ENCODE peak calls at places on chromosomes 1 and 21, in seven cellular contexts. D, V, Z, C, P, U and N are unnamed samples.

GRCh38 chr21:36436829-36437744 is 42.8 kb downstream of the CLDN14 start:
- DNase-seq in U (no peak), D (no peak), V (no peak), P (no peak), C (peak; percentile 46), Z (no peak), N (no peak)

GRCh38 chr1:2237773-2238172 is 9.7 kb downstream of the SKI start:
- DNase-seq in P (no peak), U (no peak), Z (no peak), C (no peak), V (peak; percentile 78), D (no peak), N (no peak)

GRCh38 chr1:235954306-235955283 is 87.9 kb upstream of the LYST start:
- DNase-seq in U (peak; percentile 37), V (no peak), P (no peak), D (peak; percentile 84), Z (no peak), C (peak; percentile 26), N (no peak)

GRCh38 chr1:61450454-61451213 is 274.3 kb downstream of the TM2D1 start:
- DNase-seq in U (peak; percentile 65), D (no peak), C (peak; percentile 20), V (peak; percentile 75), Z (no peak), P (no peak), N (no peak)

GRCh38 chr1:92951141-92951582 is 10.1 kb downstream of the DIPK1A start:
- DNase-seq in Z (no peak), D (peak; percentile 46), P (peak; percentile 44), C (peak; percentile 83), V (no peak), U (peak; percentile 92), N (no peak)

GRCh38 chr1:157135070-157135469 is 3.1 kb downstream of the ETV3 start:
- DNase-seq in Z (no peak), V (no peak), U (no peak), P (no peak), C (no peak), D (no peak), N (no peak)

GRCh38 chr21:28431022-28431421 is 561.7 kb downstream of the LTN1 start:
- DNase-seq in V (no peak), D (no peak), U (no peak), C (peak; percentile 69), Z (no peak), P (no peak), N (no peak)

GRCh38 chr21:41152149-41152548 is 15.8 kb upstream of the BACE2 start:
- DNase-seq in D (no peak), P (no peak), U (no peak), C (no peak), Z (no peak), V (no peak), N (no peak)

GRCh38 chr1:67855444-67855843 is 22.2 kb upstream of the GNG12 start:
- DNase-seq in U (no peak), V (no peak), P (no peak), D (no peak), C (peak; percentile 48), Z (no peak), N (no peak)

GRCh38 chr1:151720974-151721787 is at the start of gene RIIAD1:
- DNase-seq in Z (no peak), V (no peak), C (peak; percentile 10), P (no peak), D (peak; percentile 59), U (no peak), N (no peak)

GRCh38 chr1:219699870-219700269 is 87.0 kb upstream of the ZC3H11B start:
- DNase-seq in Z (no peak), D (no peak), P (no peak), C (peak; percentile 97), U (no peak), V (no peak), N (no peak)

GRCh38 chr1:32855861-32856617 is 14.7 kb downstream of the FNDC5 start:
- DNase-seq in P (no peak), U (no peak), V (no peak), Z (no peak), C (no peak), D (no peak), N (no peak)

GRCh38 chr1:227071898-227072587 is 131.9 kb downstream of the COQ8A start:
- DNase-seq in D (no peak), Z (no peak), P (no peak), C (no peak), U (no peak), V (no peak), N (no peak)

GRCh38 chr1:7375781-7376660 is 395.1 kb upstream of the VAMP3 start:
- DNase-seq in V (no peak), U (no peak), P (no peak), Z (peak; percentile 11), D (no peak), C (no peak), N (peak; percentile 31)

GRCh38 chr1:119045091-119045746 is 57.1 kb upstream of the TBX15 start:
- DNase-seq in P (no peak), U (no peak), Z (no peak), D (no peak), V (no peak), C (no peak), N (no peak)

GRCh38 chr1:116674761-116675160 is 7.2 kb upstream of the IGSF3 start:
- DNase-seq in P (no peak), Z (no peak), V (no peak), D (no peak), U (no peak), C (no peak), N (no peak)

GRCh38 chr1:95186149-95186548 is 47.9 kb upstream of the RWDD3 start:
- DNase-seq in Z (no peak), C (no peak), V (no peak), U (no peak), P (no peak), D (no peak), N (no peak)

GRCh38 chr1:224541901-224542610 is 74.1 kb upstream of the CNIH3 start:
- DNase-seq in P (no peak), U (no peak), C (peak; percentile 88), D (no peak), V (no peak), Z (no peak), N (no peak)

GRCh38 chr1:12014141-12014981 is 4.9 kb upstream of the MIIP start:
- DNase-seq in D (no peak), P (no peak), U (no peak), V (no peak), Z (no peak), C (peak; percentile 70), N (no peak)
- TF ChIP-seq CTCF in D (peak; percentile 14), P (no peak), U (peak; percentile 15), V (no peak), Z (peak; percentile 17), C (no peak), N (peak; percentile 28)

DNA sequence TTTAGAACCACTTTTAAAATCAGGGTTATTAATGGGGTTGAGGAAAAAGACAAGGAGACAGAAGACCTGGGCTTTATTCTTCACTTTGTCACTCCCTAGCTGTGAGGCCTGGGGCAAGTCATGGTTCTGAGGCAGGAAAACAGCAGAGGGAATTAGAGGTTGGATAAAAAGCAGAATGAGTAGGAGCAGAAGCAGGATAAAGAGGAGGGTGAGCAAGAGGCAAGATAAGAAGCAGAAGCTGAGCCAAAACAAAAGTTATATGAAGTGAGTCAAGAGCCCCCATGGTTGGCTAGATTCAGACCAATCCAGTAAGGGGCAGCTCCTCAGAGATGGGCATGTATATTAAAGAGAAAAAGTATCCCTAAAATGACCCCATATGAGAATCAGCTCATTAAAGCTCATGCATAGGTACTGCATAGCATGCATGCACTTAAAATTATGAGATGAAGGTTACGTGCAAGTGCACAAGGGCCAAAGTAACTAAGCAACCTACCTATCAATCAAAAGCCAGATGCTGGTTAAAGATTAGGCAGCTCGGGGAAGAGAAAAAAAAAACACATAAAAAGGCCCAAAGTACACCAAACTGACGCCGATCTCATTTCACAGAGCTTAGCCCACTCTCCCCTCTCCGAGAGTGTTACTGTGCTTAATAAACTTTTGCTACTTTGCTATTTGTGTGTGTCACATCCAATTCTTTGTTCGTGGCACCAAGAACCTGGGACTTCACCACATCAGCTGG is 2.3 kb downstream of the AVPR1B start:
- DNase-seq in C (peak; percentile 35), V (no peak), D (no peak), P (no peak), U (peak; percentile 31), Z (no peak), N (peak; percentile 10)
- TF ChIP-seq CTCF in C (no peak), V (no peak), D (no peak), P (no peak), U (no peak), Z (no peak), N (no peak)

GRCh38 chr1:195584870-195585624 is 1023.2 kb downstream of the KCNT2 start:
- DNase-seq in C (peak; percentile 9), U (no peak), Z (no peak), V (no peak), D (no peak), P (no peak), N (no peak)

GRCh38 chr1:195577748-195578147 is 1030.5 kb downstream of the KCNT2 start:
- DNase-seq in D (no peak), U (no peak), P (no peak), Z (no peak), C (no peak), V (no peak), N (no peak)

DNA sequence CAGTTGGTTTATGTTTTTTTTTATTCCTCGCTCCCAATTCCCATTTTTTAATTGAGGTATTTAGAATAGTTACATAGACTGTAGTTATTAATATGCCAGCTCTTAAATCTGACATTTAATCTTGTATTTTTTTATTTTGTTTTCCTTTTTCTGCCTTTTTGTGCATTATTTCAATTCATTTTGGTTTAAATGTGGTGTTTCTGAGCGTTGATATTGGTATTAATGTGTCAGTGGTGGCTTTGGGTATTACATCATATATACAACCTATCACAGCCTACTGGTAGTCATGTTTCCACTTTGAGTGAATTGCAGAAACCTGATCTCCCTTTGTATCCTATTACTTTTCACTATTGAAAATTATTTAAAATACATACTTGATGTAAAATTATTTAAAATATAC is 1027.3 kb downstream of the KCNT2 start:
- DNase-seq in D (no peak), Z (no peak), C (no peak), U (no peak), P (no peak), V (no peak), N (no peak)
- TF ChIP-seq CTCF in D (no peak), Z (peak; percentile 62), C (peak; percentile 11), U (no peak), P (no peak), V (no peak), N (peak; percentile 72)

DNA sequence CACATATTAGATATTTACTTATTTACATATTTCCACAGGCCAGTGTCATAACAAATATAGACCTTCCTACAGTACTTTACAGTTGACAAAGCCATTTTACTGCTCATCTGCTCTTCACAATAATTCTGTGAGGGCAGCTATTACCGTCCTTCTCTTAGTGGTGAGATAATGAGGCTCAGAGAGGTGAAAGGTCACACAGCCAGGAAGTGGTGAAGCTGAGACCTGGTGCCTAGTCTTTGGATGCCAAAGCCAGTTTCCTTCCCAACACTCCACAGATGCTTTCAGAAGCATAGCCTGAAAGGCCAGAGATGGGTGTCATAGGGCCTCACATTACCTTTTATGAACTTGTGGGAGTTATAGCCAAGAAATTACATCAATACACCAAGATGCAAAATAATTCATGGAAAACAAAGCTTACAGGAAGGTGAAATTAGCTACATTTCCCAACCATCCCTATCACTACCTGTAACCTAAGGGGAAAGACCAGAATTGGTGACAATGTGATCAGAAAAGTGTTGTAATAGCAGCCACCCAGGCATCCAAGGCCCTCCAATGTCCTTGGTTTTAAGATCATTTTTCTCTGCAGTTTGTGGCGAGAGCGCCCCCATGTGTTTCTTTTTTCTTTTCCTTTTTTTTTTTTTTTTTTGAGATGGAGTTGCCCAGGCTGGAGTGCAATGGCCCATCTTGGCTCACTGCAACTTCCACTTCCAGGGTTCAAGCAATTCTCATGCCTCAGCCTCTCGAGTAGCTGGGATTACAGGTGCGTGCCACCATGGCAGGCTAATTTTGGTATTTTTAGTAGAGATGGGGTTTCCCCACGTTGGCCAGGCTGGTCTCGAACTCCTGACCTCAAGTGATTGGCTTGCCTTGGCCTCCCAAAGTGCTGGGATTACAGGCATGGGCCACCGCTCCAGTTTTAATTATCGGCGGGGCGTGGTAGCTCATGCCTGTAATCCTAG is 26.5 kb upstream of the RPL11 start:
- DNase-seq in V (no peak), D (no peak), Z (no peak), C (peak; percentile 9), U (peak; percentile 32), P (no peak), N (no peak)
- TF ChIP-seq CTCF in V (peak; percentile 21), D (peak; percentile 37), Z (peak; percentile 66), C (peak; percentile 37), U (peak; percentile 50), P (no peak), N (peak; percentile 68)